ENCODE peak calls at places on chromosomes 11 and 22, in five cellular contexts. One of them, this sample, is unnamed.

GRCh38 chr11:79484872-79485271 is 44.0 kb upstream of the TENM4 start:
- DNase-seq in stimulated activated CD8-positive, alpha-beta memory T cell treated with anti-CD3 and anti-CD28 coated beads, Interleukin-4, amount 100 ng/mL, for 1 hour: no peak
- DNase-seq in breast epithelium: no peak
- DNase-seq in NCI-H1417: no peak
- DNase-seq in fibroblast of the aortic adventitia: no peak
- DNase-seq in this sample: no peak

GRCh38 chr22:46537946-46538815 is 761 bp upstream of the CELSR1 start:
- DNase-seq in stimulated activated CD8-positive, alpha-beta memory T cell treated with anti-CD3 and anti-CD28 coated beads, Interleukin-4, amount 100 ng/mL, for 1 hour: no peak
- DNase-seq in breast epithelium: no peak
- DNase-seq in NCI-H1417: peak
- DNase-seq in fibroblast of the aortic adventitia: peak
- DNase-seq in this sample: no peak

GRCh38 chr11:132898021-132898420 is 634.3 kb downstream of the OPCML start:
- DNase-seq in stimulated activated CD8-positive, alpha-beta memory T cell treated with anti-CD3 and anti-CD28 coated beads, Interleukin-4, amount 100 ng/mL, for 1 hour: no peak
- DNase-seq in breast epithelium: no peak
- DNase-seq in NCI-H1417: no peak
- DNase-seq in fibroblast of the aortic adventitia: no peak
- DNase-seq in this sample: peak

GRCh38 chr11:45209904-45210699 is 63.7 kb downstream of the PRDM11 start:
- DNase-seq in stimulated activated CD8-positive, alpha-beta memory T cell treated with anti-CD3 and anti-CD28 coated beads, Interleukin-4, amount 100 ng/mL, for 1 hour: no peak
- DNase-seq in breast epithelium: no peak
- DNase-seq in NCI-H1417: peak
- DNase-seq in fibroblast of the aortic adventitia: peak
- DNase-seq in this sample: peak

GRCh38 chr11:12184696-12185095 is 74.3 kb downstream of the MICAL2 start:
- DNase-seq in stimulated activated CD8-positive, alpha-beta memory T cell treated with anti-CD3 and anti-CD28 coated beads, Interleukin-4, amount 100 ng/mL, for 1 hour: no peak
- DNase-seq in breast epithelium: no peak
- DNase-seq in NCI-H1417: no peak
- DNase-seq in fibroblast of the aortic adventitia: no peak
- DNase-seq in this sample: no peak

GRCh38 chr11:86952933-86953637 is 2.1 kb downstream of the FZD4 start:
- DNase-seq in stimulated activated CD8-positive, alpha-beta memory T cell treated with anti-CD3 and anti-CD28 coated beads, Interleukin-4, amount 100 ng/mL, for 1 hour: no peak
- DNase-seq in breast epithelium: no peak
- DNase-seq in NCI-H1417: no peak
- DNase-seq in fibroblast of the aortic adventitia: peak
- DNase-seq in this sample: no peak

GRCh38 chr11:66106786-66107599 is 36.9 kb downstream of the PACS1 start:
- DNase-seq in stimulated activated CD8-positive, alpha-beta memory T cell treated with anti-CD3 and anti-CD28 coated beads, Interleukin-4, amount 100 ng/mL, for 1 hour: no peak
- DNase-seq in breast epithelium: no peak
- DNase-seq in NCI-H1417: no peak
- DNase-seq in fibroblast of the aortic adventitia: no peak
- DNase-seq in this sample: no peak

GRCh38 chr22:24681236-24681635 is 78.2 kb downstream of the GGT1 start:
- DNase-seq in stimulated activated CD8-positive, alpha-beta memory T cell treated with anti-CD3 and anti-CD28 coated beads, Interleukin-4, amount 100 ng/mL, for 1 hour: no peak
- DNase-seq in breast epithelium: no peak
- DNase-seq in NCI-H1417: no peak
- DNase-seq in fibroblast of the aortic adventitia: peak
- DNase-seq in this sample: no peak

GRCh38 chr22:43563571-43563970 is 151.8 kb downstream of the MPPED1 start:
- DNase-seq in stimulated activated CD8-positive, alpha-beta memory T cell treated with anti-CD3 and anti-CD28 coated beads, Interleukin-4, amount 100 ng/mL, for 1 hour: no peak
- DNase-seq in breast epithelium: no peak
- DNase-seq in NCI-H1417: no peak
- DNase-seq in fibroblast of the aortic adventitia: no peak
- DNase-seq in this sample: no peak

GRCh38 chr11:57763568-57763967 is 2.0 kb downstream of the CTNND1 start:
- DNase-seq in stimulated activated CD8-positive, alpha-beta memory T cell treated with anti-CD3 and anti-CD28 coated beads, Interleukin-4, amount 100 ng/mL, for 1 hour: no peak
- DNase-seq in breast epithelium: no peak
- DNase-seq in NCI-H1417: no peak
- DNase-seq in fibroblast of the aortic adventitia: peak
- DNase-seq in this sample: no peak

GRCh38 chr11:45489281-45489906 is 176.0 kb downstream of the CHST1 start:
- DNase-seq in stimulated activated CD8-positive, alpha-beta memory T cell treated with anti-CD3 and anti-CD28 coated beads, Interleukin-4, amount 100 ng/mL, for 1 hour: no peak
- DNase-seq in breast epithelium: no peak
- DNase-seq in NCI-H1417: peak
- DNase-seq in fibroblast of the aortic adventitia: no peak
- DNase-seq in this sample: peak

GRCh38 chr11:19929147-19929546 is 216.5 kb downstream of the NAV2 start:
- DNase-seq in stimulated activated CD8-positive, alpha-beta memory T cell treated with anti-CD3 and anti-CD28 coated beads, Interleukin-4, amount 100 ng/mL, for 1 hour: no peak
- DNase-seq in breast epithelium: no peak
- DNase-seq in NCI-H1417: no peak
- DNase-seq in fibroblast of the aortic adventitia: no peak
- DNase-seq in this sample: no peak

GRCh38 chr11:45794169-45794568 is 10.8 kb upstream of the SLC35C1 start:
- DNase-seq in stimulated activated CD8-positive, alpha-beta memory T cell treated with anti-CD3 and anti-CD28 coated beads, Interleukin-4, amount 100 ng/mL, for 1 hour: no peak
- DNase-seq in breast epithelium: no peak
- DNase-seq in NCI-H1417: peak
- DNase-seq in fibroblast of the aortic adventitia: no peak
- DNase-seq in this sample: peak

GRCh38 chr11:121426476-121427454 is 25.3 kb upstream of the SORL1 start:
- DNase-seq in stimulated activated CD8-positive, alpha-beta memory T cell treated with anti-CD3 and anti-CD28 coated beads, Interleukin-4, amount 100 ng/mL, for 1 hour: no peak
- DNase-seq in breast epithelium: no peak
- DNase-seq in NCI-H1417: peak
- DNase-seq in fibroblast of the aortic adventitia: no peak
- DNase-seq in this sample: peak

GRCh38 chr11:125275905-125276634 is 111.5 kb downstream of the PKNOX2 start:
- DNase-seq in stimulated activated CD8-positive, alpha-beta memory T cell treated with anti-CD3 and anti-CD28 coated beads, Interleukin-4, amount 100 ng/mL, for 1 hour: no peak
- DNase-seq in breast epithelium: no peak
- DNase-seq in NCI-H1417: peak
- DNase-seq in fibroblast of the aortic adventitia: peak
- DNase-seq in this sample: peak

GRCh38 chr11:108591893-108592292 is 1.7 kb downstream of the EXPH5 start:
- DNase-seq in stimulated activated CD8-positive, alpha-beta memory T cell treated with anti-CD3 and anti-CD28 coated beads, Interleukin-4, amount 100 ng/mL, for 1 hour: no peak
- DNase-seq in breast epithelium: no peak
- DNase-seq in NCI-H1417: no peak
- DNase-seq in fibroblast of the aortic adventitia: no peak
- DNase-seq in this sample: no peak

GRCh38 chr11:132471491-132471890 is 1060.8 kb downstream of the OPCML start:
- DNase-seq in stimulated activated CD8-positive, alpha-beta memory T cell treated with anti-CD3 and anti-CD28 coated beads, Interleukin-4, amount 100 ng/mL, for 1 hour: no peak
- DNase-seq in breast epithelium: no peak
- DNase-seq in NCI-H1417: no peak
- DNase-seq in fibroblast of the aortic adventitia: no peak
- DNase-seq in this sample: no peak

This sample was measured in NCI-H1092 treated with DMSO at 0.1 percent for 48 hours.